ENCODE peak calls at places on chromosomes 1 and 21, in five cellular contexts. F is GM12878, E is A549, Q is H1, Y is NB4. P is an unnamed sample.
A peak's percentile ranks its signal among the peaks of the same experiment; 100 is the strongest.

GRCh38 chr1:228004331-228004871 is 2.4 kb upstream of the WNT3A start:
- DNase-seq in F (no peak), E (peak; percentile 54), Q (peak; percentile 71), Y (peak; percentile 48), P (peak; percentile 15)

GRCh38 chr1:228001738-228002535 is 4.9 kb upstream of the WNT3A start:
- DNase-seq in F (no peak), E (no peak), Q (no peak), Y (no peak), P (no peak)

GRCh38 chr1:210132582-210132981 is 100.0 kb upstream of the SERTAD4 start:
- DNase-seq in F (no peak), E (peak; percentile 16), Q (no peak), Y (peak; percentile 25), P (no peak)

GRCh38 chr1:169565335-169566271 is 20.7 kb downstream of the F5 start:
- DNase-seq in F (no peak), E (no peak), Q (no peak), Y (no peak), P (no peak)

GRCh38 chr1:228343211-228343661 is 63.4 kb downstream of the TRIM11 start:
- DNase-seq in F (no peak), E (no peak), Q (peak; percentile 35), Y (no peak), P (no peak)

GRCh38 chr1:187342495-187342894 is 513.7 kb downstream of the PLA2G4A start:
- DNase-seq in F (no peak), E (no peak), Q (no peak), Y (no peak), P (no peak)

GRCh38 chr1:22039594-22040347 is 12.7 kb upstream of the CDC42 start:
- DNase-seq in F (peak; percentile 97), E (peak; percentile 26), Q (no peak), Y (peak; percentile 97), P (no peak)

GRCh38 chr1:215166886-215167285 is 84.3 kb downstream of the KCNK2 start:
- DNase-seq in F (no peak), E (no peak), Q (no peak), Y (no peak), P (no peak)

GRCh38 chr1:1215266-1215676 is 1.3 kb upstream of the TNFRSF4 start:
- DNase-seq in F (no peak), E (no peak), Q (no peak), Y (no peak), P (no peak)

GRCh38 chr1:77859248-77859647 is 29.2 kb upstream of the NEXN start:
- DNase-seq in F (no peak), E (no peak), Q (no peak), Y (no peak), P (no peak)

GRCh38 chr1:15279576-15280230 is 32.7 kb downstream of the FHAD1 start:
- DNase-seq in F (no peak), E (peak; percentile 28), Q (no peak), Y (no peak), P (no peak)

GRCh38 chr1:244112646-244113045 is 61.6 kb downstream of the ZBTB18 start:
- DNase-seq in F (no peak), E (no peak), Q (no peak), Y (no peak), P (no peak)

GRCh38 chr1:56095924-56096655 is 483.3 kb downstream of the PLPP3 start:
- DNase-seq in F (no peak), E (no peak), Q (no peak), Y (no peak), P (no peak)

GRCh38 chr21:18114735-18115134 is 129.9 kb upstream of the CHODL start:
- DNase-seq in F (no peak), E (no peak), Q (no peak), Y (no peak), P (no peak)

GRCh38 chr1:67211589-67212563 is 45.6 kb downstream of the IL23R start:
- DNase-seq in F (no peak), E (peak; percentile 20), Q (no peak), Y (peak; percentile 24), P (peak; percentile 19)

GRCh38 chr1:151756291-151756690 is 7.0 kb downstream of the MRPL9 start:
- DNase-seq in F (no peak), E (no peak), Q (no peak), Y (no peak), P (no peak)

GRCh38 chr1:1000357-1001056 is 610 bp upstream of the HES4 start:
- DNase-seq in F (peak; percentile 37), E (peak; percentile 95), Q (peak; percentile 90), Y (peak; percentile 46), P (peak; percentile 87)

GRCh38 chr21:43025636-43026180 is 49.9 kb downstream of the CBS start:
- DNase-seq in F (no peak), E (no peak), Q (no peak), Y (no peak), P (no peak)

GRCh38 chr1:163561570-163562295 is 240.0 kb downstream of the NUF2 start:
- DNase-seq in F (no peak), E (peak; percentile 8), Q (peak; percentile 54), Y (peak; percentile 11), P (peak; percentile 1)

GRCh38 chr1:163885510-163885909 is 563.8 kb downstream of the NUF2 start:
- DNase-seq in F (no peak), E (no peak), Q (no peak), Y (no peak), P (no peak)

GRCh38 chr1:226305184-226305583 is 3.8 kb downstream of the LIN9 start:
- DNase-seq in F (no peak), E (no peak), Q (no peak), Y (no peak), P (no peak)

GRCh38 chr1:46202975-46203737 is at the start of gene LURAP1:
- DNase-seq in F (no peak), E (no peak), Q (peak; percentile 83), Y (no peak), P (no peak)

GRCh38 chr1:167454304-167454928 is 63.9 kb downstream of the CD247 start:
- DNase-seq in F (no peak), E (peak; percentile 37), Q (peak; percentile 76), Y (no peak), P (no peak)

GRCh38 chr1:244163861-244164562 is 112.9 kb downstream of the ZBTB18 start:
- DNase-seq in F (no peak), E (peak; percentile 90), Q (no peak), Y (peak; percentile 17), P (peak; percentile 83)

GRCh38 chr1:30058966-30059365 is 664.4 kb downstream of the MATN1 start:
- DNase-seq in F (no peak), E (peak; percentile 69), Q (no peak), Y (no peak), P (peak; percentile 26)

GRCh38 chr1:235834620-235835019 is 32.1 kb downstream of the LYST start:
- DNase-seq in F (no peak), E (no peak), Q (no peak), Y (no peak), P (no peak)

GRCh38 chr1:38476784-38477175 is 382.8 kb downstream of the RRAGC start:
- DNase-seq in F (no peak), E (no peak), Q (no peak), Y (no peak), P (no peak)

GRCh38 chr1:203522237-203522636 is 28.3 kb downstream of the OPTC start:
- DNase-seq in F (no peak), E (no peak), Q (peak; percentile 53), Y (no peak), P (no peak)

GRCh38 chr1:46302091-46303037 is 1.1 kb downstream of the LRRC41 start:
- DNase-seq in F (no peak), E (peak; percentile 36), Q (peak; percentile 79), Y (peak; percentile 81), P (no peak)

GRCh38 chr1:32337855-32338636 is 2.0 kb upstream of the MARCKSL1 start:
- DNase-seq in F (peak; percentile 66), E (no peak), Q (no peak), Y (peak; percentile 77), P (no peak)

DNA sequence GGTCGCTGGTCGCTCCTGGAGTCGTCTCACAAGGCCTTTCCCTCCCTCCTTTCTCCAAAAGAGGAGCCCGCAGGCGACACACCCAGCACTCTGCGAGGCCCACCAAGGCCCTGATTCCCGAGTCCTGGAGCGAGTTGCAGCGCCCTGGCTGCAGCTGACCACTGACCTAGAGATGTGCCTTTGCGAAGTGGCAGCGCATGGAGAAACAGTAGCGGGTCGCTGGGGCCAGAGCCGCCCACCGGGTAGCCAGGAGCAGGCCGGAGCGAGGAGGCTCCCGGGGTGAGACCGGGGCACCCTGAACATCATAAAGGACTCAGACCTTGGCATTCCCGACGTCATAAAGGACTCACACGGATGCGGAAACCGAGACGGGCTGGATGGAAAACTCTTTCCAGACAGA is 10.3 kb upstream of the NBPF11 start:
- DNase-seq in F (no peak), E (no peak), Q (no peak), Y (no peak), P (no peak)
- TF ChIP-seq MAX in F (no peak), E (no peak), Q (no peak), Y (no peak), P (no peak)

GRCh38 chr1:156476501-156477298 is 23.9 kb downstream of the MEF2D start:
- DNase-seq in F (no peak), E (peak; percentile 61), Q (no peak), Y (peak; percentile 70), P (no peak)
- TF ChIP-seq MAX in F (no peak), E (no peak), Q (no peak), Y (no peak), P (no peak)

DNA sequence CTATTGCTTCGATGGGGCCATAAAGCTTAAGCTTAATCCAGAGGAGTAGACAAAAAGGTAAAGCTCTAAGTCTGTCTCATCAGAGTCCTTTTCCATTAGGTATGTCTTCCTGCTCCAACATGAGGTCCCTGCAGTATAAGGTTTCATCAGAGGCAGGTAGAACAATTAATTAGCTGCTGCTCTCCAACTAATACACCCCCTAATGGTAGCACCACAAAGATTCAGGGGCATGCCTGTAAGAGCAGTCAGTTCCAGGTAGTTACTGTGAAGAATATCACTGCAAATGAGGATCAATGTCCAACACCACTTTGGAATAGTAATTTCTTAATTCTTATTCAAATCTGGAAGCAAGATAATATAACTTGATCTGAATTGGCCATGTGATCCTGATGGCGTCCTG is 160.3 kb upstream of the ESRRG start:
- DNase-seq in F (no peak), E (no peak), Q (no peak), Y (no peak), P (no peak)
- TF ChIP-seq MAX in F (no peak), E (no peak), Q (no peak), Y (no peak), P (no peak)

GRCh38 chr1:205287723-205288122 is 33.8 kb downstream of the NUAK2 start:
- DNase-seq in F (no peak), E (no peak), Q (no peak), Y (no peak), P (no peak)
- TF ChIP-seq MAX in F (no peak), E (no peak), Q (no peak), Y (no peak), P (no peak)

GRCh38 chr1:84698718-84699117 is 8.5 kb upstream of the SSX2IP start:
- DNase-seq in F (no peak), E (peak; percentile 19), Q (no peak), Y (no peak), P (peak; percentile 36)
- TF ChIP-seq MAX in F (no peak), E (no peak), Q (no peak), Y (no peak), P (peak; percentile 13)